ENCODE peak calls at places on chromosome 3, in five cellular contexts. One of them, this sample, is unnamed.

GRCh38 chr3:127671523-127672428 is 976 bp upstream of the ABTB1 start:
- DNase-seq in body of pancreas: no peak
- DNase-seq in choroid plexus epithelial cell: no peak
- DNase-seq in fibroblast of lung: no peak
- DNase-seq in pancreas: no peak
- DNase-seq in this sample: no peak

GRCh38 chr3:183975981-183976662 is 41.6 kb downstream of the ABCC5 start:
- DNase-seq in body of pancreas: no peak
- DNase-seq in choroid plexus epithelial cell: peak; percentile 56
- DNase-seq in fibroblast of lung: peak; percentile 67
- DNase-seq in pancreas: no peak
- DNase-seq in this sample: no peak

GRCh38 chr3:27568393-27568792 is 84.2 kb upstream of the SLC4A7 start:
- DNase-seq in body of pancreas: peak; percentile 50
- DNase-seq in choroid plexus epithelial cell: peak; percentile 34
- DNase-seq in fibroblast of lung: peak; percentile 62
- DNase-seq in pancreas: no peak
- DNase-seq in this sample: peak; percentile 84

GRCh38 chr3:67418539-67419529 is 235.6 kb downstream of the SUCLG2 start:
- DNase-seq in body of pancreas: no peak
- DNase-seq in choroid plexus epithelial cell: no peak
- DNase-seq in fibroblast of lung: no peak
- DNase-seq in pancreas: no peak
- DNase-seq in this sample: no peak

GRCh38 chr3:196189608-196190347 is 21.4 kb downstream of the ZDHHC19 start:
- DNase-seq in body of pancreas: no peak
- DNase-seq in choroid plexus epithelial cell: no peak
- DNase-seq in fibroblast of lung: no peak
- DNase-seq in pancreas: no peak
- DNase-seq in this sample: no peak

GRCh38 chr3:176262071-176262470 is 935.2 kb downstream of the TBL1XR1 start:
- DNase-seq in body of pancreas: no peak
- DNase-seq in choroid plexus epithelial cell: no peak
- DNase-seq in fibroblast of lung: no peak
- DNase-seq in pancreas: no peak
- DNase-seq in this sample: no peak

GRCh38 chr3:50271314-50272072 is 2.5 kb downstream of the SEMA3B start:
- DNase-seq in body of pancreas: no peak
- DNase-seq in choroid plexus epithelial cell: no peak
- DNase-seq in fibroblast of lung: no peak
- DNase-seq in pancreas: peak; percentile 33
- DNase-seq in this sample: no peak

GRCh38 chr3:100269410-100270217 is 8.8 kb downstream of the TBC1D23 start:
- DNase-seq in body of pancreas: no peak
- DNase-seq in choroid plexus epithelial cell: peak; percentile 74
- DNase-seq in fibroblast of lung: peak; percentile 86
- DNase-seq in pancreas: no peak
- DNase-seq in this sample: peak; percentile 99

GRCh38 chr3:42035816-42036482 is 55.2 kb upstream of the TRAK1 start:
- DNase-seq in body of pancreas: no peak
- DNase-seq in choroid plexus epithelial cell: no peak
- DNase-seq in fibroblast of lung: no peak
- DNase-seq in pancreas: no peak
- DNase-seq in this sample: peak; percentile 36

GRCh38 chr3:117997201-117998049 is 1037.2 kb downstream of the IGSF11 start:
- DNase-seq in body of pancreas: peak; percentile 74
- DNase-seq in choroid plexus epithelial cell: peak; percentile 87
- DNase-seq in fibroblast of lung: peak; percentile 86
- DNase-seq in pancreas: peak; percentile 78
- DNase-seq in this sample: peak; percentile 62

GRCh38 chr3:146403792-146404191 is 65.6 kb downstream of the PLSCR2 start:
- DNase-seq in body of pancreas: no peak
- DNase-seq in choroid plexus epithelial cell: no peak
- DNase-seq in fibroblast of lung: no peak
- DNase-seq in pancreas: no peak
- DNase-seq in this sample: peak; percentile 41

GRCh38 chr3:133874761-133875438 is 20.8 kb downstream of the RAB6B start:
- DNase-seq in body of pancreas: no peak
- DNase-seq in choroid plexus epithelial cell: no peak
- DNase-seq in fibroblast of lung: no peak
- DNase-seq in pancreas: no peak
- DNase-seq in this sample: no peak

GRCh38 chr3:126345641-126346460 is 11.4 kb downstream of the KLF15 start:
- DNase-seq in body of pancreas: no peak
- DNase-seq in choroid plexus epithelial cell: no peak
- DNase-seq in fibroblast of lung: no peak
- DNase-seq in pancreas: peak; percentile 20
- DNase-seq in this sample: no peak

GRCh38 chr3:132444333-132444732 is 27.0 kb downstream of the DNAJC13 start:
- DNase-seq in body of pancreas: no peak
- DNase-seq in choroid plexus epithelial cell: peak; percentile 64
- DNase-seq in fibroblast of lung: peak; percentile 41
- DNase-seq in pancreas: no peak
- DNase-seq in this sample: no peak

GRCh38 chr3:36981006-36981405 is 11.9 kb downstream of the EPM2AIP1 start:
- DNase-seq in body of pancreas: no peak
- DNase-seq in choroid plexus epithelial cell: no peak
- DNase-seq in fibroblast of lung: no peak
- DNase-seq in pancreas: no peak
- DNase-seq in this sample: no peak

GRCh38 chr3:14324224-14324944 is 78.0 kb upstream of the SLC6A6 start:
- DNase-seq in body of pancreas: no peak
- DNase-seq in choroid plexus epithelial cell: no peak
- DNase-seq in fibroblast of lung: no peak
- DNase-seq in pancreas: no peak
- DNase-seq in this sample: peak; percentile 28

GRCh38 chr3:137148917-137149316 is 191.1 kb downstream of the IL20RB start:
- DNase-seq in body of pancreas: no peak
- DNase-seq in choroid plexus epithelial cell: no peak
- DNase-seq in fibroblast of lung: no peak
- DNase-seq in pancreas: no peak
- DNase-seq in this sample: no peak

GRCh38 chr3:197507541-197507940 is 48.2 kb downstream of the BDH1 start:
- DNase-seq in body of pancreas: no peak
- DNase-seq in choroid plexus epithelial cell: no peak
- DNase-seq in fibroblast of lung: no peak
- DNase-seq in pancreas: no peak
- DNase-seq in this sample: no peak

GRCh38 chr3:173745952-173746682 is 348.6 kb downstream of the NLGN1 start:
- DNase-seq in body of pancreas: peak; percentile 3
- DNase-seq in choroid plexus epithelial cell: no peak
- DNase-seq in fibroblast of lung: peak; percentile 21
- DNase-seq in pancreas: peak; percentile 16
- DNase-seq in this sample: peak; percentile 89

GRCh38 chr3:6799264-6799915 is 61.5 kb upstream of the GRM7 start:
- DNase-seq in body of pancreas: peak; percentile 52
- DNase-seq in choroid plexus epithelial cell: peak; percentile 9
- DNase-seq in fibroblast of lung: no peak
- DNase-seq in pancreas: peak; percentile 40
- DNase-seq in this sample: peak; percentile 12

GRCh38 chr3:152466784-152467183 is 198.1 kb downstream of the MBNL1 start:
- DNase-seq in body of pancreas: no peak
- DNase-seq in choroid plexus epithelial cell: peak; percentile 93
- DNase-seq in fibroblast of lung: peak; percentile 82
- DNase-seq in pancreas: no peak
- DNase-seq in this sample: peak; percentile 29

DNA sequence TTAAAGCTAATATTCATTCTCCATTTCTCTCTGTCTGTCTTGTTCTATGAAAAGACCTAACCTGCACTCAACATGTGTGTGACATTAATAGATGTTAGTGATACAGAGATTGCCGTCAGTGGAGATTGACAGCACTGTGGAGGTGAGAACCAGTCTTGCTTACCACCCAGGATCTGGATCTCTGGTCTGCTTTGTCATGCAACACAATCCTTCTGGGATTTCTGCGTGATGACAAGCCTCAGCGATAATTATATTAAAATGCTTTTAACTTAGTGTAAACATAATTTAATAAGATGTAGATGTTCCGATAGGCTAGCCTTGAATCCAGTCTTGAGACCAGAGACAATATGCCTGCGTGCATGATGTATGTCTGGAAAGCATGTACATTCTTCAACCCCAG is 262.0 kb upstream of the ZNF717 start:
- DNase-seq in body of pancreas: no peak
- DNase-seq in choroid plexus epithelial cell: no peak
- DNase-seq in fibroblast of lung: no peak
- DNase-seq in pancreas: no peak
- DNase-seq in this sample: no peak
- TF ChIP-seq CTCF in body of pancreas: no peak
- TF ChIP-seq CTCF in choroid plexus epithelial cell: no peak
- TF ChIP-seq CTCF in fibroblast of lung: no peak
- TF ChIP-seq CTCF in pancreas: no peak
- TF ChIP-seq CTCF in this sample: no peak

GRCh38 chr3:31248619-31248992 is 284.1 kb upstream of the STT3B start:
- DNase-seq in body of pancreas: no peak
- DNase-seq in choroid plexus epithelial cell: no peak
- DNase-seq in fibroblast of lung: no peak
- DNase-seq in pancreas: no peak
- DNase-seq in this sample: no peak

GRCh38 chr3:31249555-31249954 is 283.2 kb upstream of the STT3B start:
- DNase-seq in body of pancreas: no peak
- DNase-seq in choroid plexus epithelial cell: no peak
- DNase-seq in fibroblast of lung: no peak
- DNase-seq in pancreas: no peak
- DNase-seq in this sample: no peak

GRCh38 chr3:31247063-31247447 is 285.7 kb upstream of the STT3B start:
- DNase-seq in body of pancreas: no peak
- DNase-seq in choroid plexus epithelial cell: no peak
- DNase-seq in fibroblast of lung: no peak
- DNase-seq in pancreas: no peak
- DNase-seq in this sample: no peak

GRCh38 chr3:31246293-31247062 is 286.2 kb upstream of the STT3B start:
- DNase-seq in body of pancreas: no peak
- DNase-seq in choroid plexus epithelial cell: no peak
- DNase-seq in fibroblast of lung: no peak
- DNase-seq in pancreas: no peak
- DNase-seq in this sample: no peak

GRCh38 chr3:31247850-31248618 is 284.7 kb upstream of the STT3B start:
- DNase-seq in body of pancreas: peak; percentile 52
- DNase-seq in choroid plexus epithelial cell: no peak
- DNase-seq in fibroblast of lung: no peak
- DNase-seq in pancreas: peak; percentile 51
- DNase-seq in this sample: peak; percentile 73
- H3K4me3 ChIP-seq in body of pancreas: no peak overlapping the region
- H3K4me3 ChIP-seq in choroid plexus epithelial cell: no peak overlapping the region
- H3K4me3 ChIP-seq in fibroblast of lung: no peak overlapping the region
- H3K4me3 ChIP-seq in pancreas: no peak overlapping the region
- H3K4me3 ChIP-seq in this sample: no peak overlapping the region

GRCh38 chr3:170483485-170484262 is 65.0 kb downstream of the CLDN11 start:
- DNase-seq in body of pancreas: no peak
- DNase-seq in choroid plexus epithelial cell: no peak
- DNase-seq in fibroblast of lung: no peak
- DNase-seq in pancreas: no peak
- DNase-seq in this sample: no peak
- TF ChIP-seq CTCF in body of pancreas: no peak
- TF ChIP-seq CTCF in choroid plexus epithelial cell: peak; percentile 50
- TF ChIP-seq CTCF in fibroblast of lung: peak; percentile 33
- TF ChIP-seq CTCF in pancreas: no peak
- TF ChIP-seq CTCF in this sample: peak; percentile 35

GRCh38 chr3:55482496-55483195 is 4.5 kb downstream of the WNT5A start:
- DNase-seq in body of pancreas: no peak
- DNase-seq in choroid plexus epithelial cell: peak; percentile 68
- DNase-seq in fibroblast of lung: peak; percentile 54
- DNase-seq in pancreas: peak; percentile 32
- DNase-seq in this sample: no peak

GRCh38 chr3:55484191-55484644 is 2.9 kb downstream of the WNT5A start:
- DNase-seq in body of pancreas: no peak
- DNase-seq in choroid plexus epithelial cell: no peak
- DNase-seq in fibroblast of lung: peak; percentile 19
- DNase-seq in pancreas: peak; percentile 33
- DNase-seq in this sample: no peak

GRCh38 chr3:55481918-55482495 is 5.1 kb downstream of the WNT5A start:
- DNase-seq in body of pancreas: no peak
- DNase-seq in choroid plexus epithelial cell: peak; percentile 52
- DNase-seq in fibroblast of lung: peak; percentile 39
- DNase-seq in pancreas: peak; percentile 40
- DNase-seq in this sample: no peak

GRCh38 chr3:55483196-55484095 is 3.7 kb downstream of the WNT5A start:
- DNase-seq in body of pancreas: no peak
- DNase-seq in choroid plexus epithelial cell: peak; percentile 46
- DNase-seq in fibroblast of lung: peak; percentile 27
- DNase-seq in pancreas: no peak
- DNase-seq in this sample: no peak

DNA sequence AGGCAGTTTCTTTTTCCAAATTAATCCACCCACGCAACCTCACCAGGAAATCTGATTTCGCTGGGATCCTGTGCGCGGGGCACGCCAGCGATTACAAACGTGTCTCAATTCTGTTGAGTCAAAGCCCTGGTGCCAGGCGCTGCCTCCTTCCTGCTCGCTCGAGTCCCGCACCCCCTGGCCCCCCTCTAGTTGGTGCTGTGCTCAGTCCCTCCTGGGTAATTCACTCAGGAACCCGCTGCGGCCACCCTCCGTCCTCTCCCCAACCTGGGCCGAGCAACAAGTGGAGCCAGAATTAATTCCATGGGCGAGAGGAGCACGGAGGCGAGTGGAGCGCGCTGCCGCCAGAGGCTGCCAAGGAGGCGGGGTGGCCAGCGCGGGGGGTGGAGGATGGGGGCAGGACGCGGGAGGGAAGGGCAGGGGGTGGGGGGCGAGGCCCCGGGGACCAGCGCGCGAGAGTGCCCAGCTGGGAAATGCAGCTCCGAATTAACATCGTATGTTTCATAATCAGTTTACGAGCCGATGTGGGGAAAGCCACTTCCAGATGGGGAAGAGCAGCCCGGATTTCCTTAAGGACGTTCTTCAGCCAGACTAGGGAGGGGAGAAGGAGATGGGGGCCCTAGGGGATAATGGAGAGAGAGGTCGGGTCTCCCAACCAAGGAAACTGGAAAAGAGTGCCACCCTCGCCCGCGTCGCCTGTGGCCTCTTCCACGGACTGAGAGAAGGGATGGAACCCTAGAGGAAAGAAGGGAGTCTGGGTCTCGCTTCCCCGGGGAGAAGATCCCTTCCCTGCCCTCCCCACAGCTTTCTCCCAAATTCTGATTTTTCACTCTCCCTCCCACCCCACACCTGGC is 5.8 kb downstream of the WNT5A start:
- DNase-seq in body of pancreas: no peak
- DNase-seq in choroid plexus epithelial cell: peak; percentile 58
- DNase-seq in fibroblast of lung: peak; percentile 72
- DNase-seq in pancreas: peak; percentile 41
- DNase-seq in this sample: no peak
- H3K4me3 ChIP-seq in body of pancreas: peak overlapping the region; percentile 8
- H3K4me3 ChIP-seq in choroid plexus epithelial cell: peak overlapping the region; percentile 70
- H3K4me3 ChIP-seq in fibroblast of lung: peak overlapping the region; percentile 59
- H3K4me3 ChIP-seq in pancreas: peak overlapping the region; percentile 24
- H3K4me3 ChIP-seq in this sample: peak overlapping the region; percentile 37

This sample was measured in bronchial epithelial cell.